ENCODE peak calls at places on chromosomes 3 and 15, in nine cellular contexts. V, S, K, Y, B, F, E, C and X are unnamed samples.

GRCh38 chr3:174016186-174016585 is 618.6 kb downstream of the NLGN1 start:
- DNase-seq in V (no peak), S (no peak), K (peak; percentile 92), Y (no peak), B (no peak), F (no peak), E (no peak), C (peak; percentile 86), X (peak; percentile 42)

GRCh38 chr3:196988241-196989029 is 19.8 kb upstream of the PIGZ start:
- DNase-seq in V (peak; percentile 31), S (no peak), K (no peak), Y (peak; percentile 13), B (no peak), F (no peak), E (no peak), C (no peak), X (no peak)

GRCh38 chr3:186400677-186401076 is 38.6 kb upstream of the DGKG start:
- DNase-seq in V (no peak), S (no peak), K (peak; percentile 24), Y (no peak), B (no peak), F (no peak), E (no peak), C (no peak), X (no peak)

GRCh38 chr3:135215516-135215915 is 420.5 kb downstream of the EPHB1 start:
- DNase-seq in V (no peak), S (no peak), K (peak; percentile 4), Y (no peak), B (no peak), F (no peak), E (no peak), C (no peak), X (no peak)

GRCh38 chr3:120424506-120424905 is 26.3 kb downstream of the FSTL1 start:
- DNase-seq in V (no peak), S (no peak), K (no peak), Y (no peak), B (no peak), F (no peak), E (no peak), C (no peak), X (no peak)

GRCh38 chr3:108473711-108474110 is 36.7 kb downstream of the MYH15 start:
- DNase-seq in V (no peak), S (no peak), K (no peak), Y (no peak), B (no peak), F (no peak), E (no peak), C (no peak), X (no peak)

GRCh38 chr3:42262525-42262924 is 3.5 kb downstream of the CCK start:
- DNase-seq in V (no peak), S (no peak), K (peak; percentile 94), Y (no peak), B (no peak), F (no peak), E (no peak), C (peak; percentile 96), X (peak; percentile 43)

GRCh38 chr3:43183456-43183855 is 77.6 kb upstream of the POMGNT2 start:
- DNase-seq in V (no peak), S (no peak), K (no peak), Y (no peak), B (no peak), F (no peak), E (no peak), C (no peak), X (no peak)

GRCh38 chr3:26962419-26963355 is 340.1 kb downstream of the LRRC3B start:
- DNase-seq in V (no peak), S (no peak), K (no peak), Y (no peak), B (no peak), F (no peak), E (no peak), C (no peak), X (no peak)

GRCh38 chr15:70528270-70528706 is 235.1 kb downstream of the UACA start:
- DNase-seq in V (peak; percentile 95), S (peak; percentile 60), K (peak; percentile 24), Y (no peak), B (no peak), F (no peak), E (no peak), C (no peak), X (no peak)

GRCh38 chr3:38029400-38030125 is at the start of gene PLCD1:
- DNase-seq in V (no peak), S (peak; percentile 31), K (peak; percentile 87), Y (peak; percentile 48), B (peak; percentile 67), F (no peak), E (peak; percentile 84), C (peak; percentile 28), X (no peak)

GRCh38 chr3:130480736-130481135 is 36.2 kb upstream of the COL6A6 start:
- DNase-seq in V (peak; percentile 46), S (no peak), K (peak; percentile 80), Y (no peak), B (no peak), F (peak; percentile 40), E (peak; percentile 41), C (peak; percentile 3), X (no peak)

GRCh38 chr3:28677581-28677980 is 329.0 kb upstream of the AZI2 start:
- DNase-seq in V (no peak), S (no peak), K (no peak), Y (no peak), B (peak; percentile 19), F (no peak), E (no peak), C (no peak), X (no peak)

GRCh38 chr3:14478943-14479550 is 61.1 kb downstream of the GRIP2 start:
- DNase-seq in V (no peak), S (no peak), K (no peak), Y (no peak), B (no peak), F (no peak), E (no peak), C (no peak), X (no peak)